ENCODE peak calls at places on chromosome 18, in five cellular contexts. K is SK-N-SH, Z is K562, M is HCT116, R is GM12878. B is an unnamed sample.

GRCh38 chr18:76395609-76396008 is 99.4 kb downstream of the ZNF516 start:
- DNase-seq in K (no peak), Z (no peak), M (no peak), R (no peak), B (no peak)

GRCh38 chr18:73283032-73283431 is 415.2 kb upstream of the NETO1 start:
- DNase-seq in K (no peak), Z (no peak), M (no peak), R (no peak), B (no peak)

GRCh38 chr18:10419420-10420103 is 34.9 kb upstream of the APCDD1 start:
- DNase-seq in K (no peak), Z (no peak), M (no peak), R (no peak), B (no peak)

GRCh38 chr18:79069792-79070151 is 578 bp downstream of the ATP9B start:
- DNase-seq in K (no peak), Z (no peak), M (no peak), R (no peak), B (no peak)

GRCh38 chr18:11963991-11964484 is 17.3 kb upstream of the IMPA2 start:
- DNase-seq in K (no peak), Z (no peak), M (no peak), R (no peak), B (no peak)

GRCh38 chr18:49471532-49471931 is 11.1 kb upstream of the DYM start:
- DNase-seq in K (no peak), Z (no peak), M (no peak), R (no peak), B (no peak)

GRCh38 chr18:58361212-58361611 is 267.7 kb downstream of the ALPK2 start:
- DNase-seq in K (no peak), Z (no peak), M (no peak), R (no peak), B (no peak)

GRCh38 chr18:63979409-63979908 is 9.6 kb downstream of the SERPINB8 start:
- DNase-seq in K (peak; percentile 64), Z (peak; percentile 13), M (peak; percentile 41), R (no peak), B (peak; percentile 13)

GRCh38 chr18:10062292-10062940 is 148.6 kb downstream of the VAPA start:
- DNase-seq in K (peak; percentile 56), Z (no peak), M (no peak), R (no peak), B (no peak)

GRCh38 chr18:49572935-49573334 is 11.1 kb downstream of the LIPG start:
- DNase-seq in K (no peak), Z (no peak), M (no peak), R (no peak), B (no peak)

GRCh38 chr18:3234457-3234856 is 13.1 kb upstream of the MYL12A start:
- DNase-seq in K (no peak), Z (no peak), M (no peak), R (no peak), B (no peak)

GRCh38 chr18:44594779-44595467 is 85.8 kb upstream of the SETBP1 start:
- DNase-seq in K (no peak), Z (no peak), M (no peak), R (no peak), B (peak; percentile 44)
- TF ChIP-seq JUND in K (peak; percentile 62), Z (no peak), M (no peak), R (no peak), B (no peak)

GRCh38 chr18:41577529-41577928 is 377.5 kb upstream of the PIK3C3 start:
- DNase-seq in K (no peak), Z (no peak), M (no peak), R (no peak), B (no peak)

GRCh38 chr18:41576643-41577042 is 378.4 kb upstream of the PIK3C3 start:
- DNase-seq in K (no peak), Z (no peak), M (no peak), R (no peak), B (no peak)

DNA sequence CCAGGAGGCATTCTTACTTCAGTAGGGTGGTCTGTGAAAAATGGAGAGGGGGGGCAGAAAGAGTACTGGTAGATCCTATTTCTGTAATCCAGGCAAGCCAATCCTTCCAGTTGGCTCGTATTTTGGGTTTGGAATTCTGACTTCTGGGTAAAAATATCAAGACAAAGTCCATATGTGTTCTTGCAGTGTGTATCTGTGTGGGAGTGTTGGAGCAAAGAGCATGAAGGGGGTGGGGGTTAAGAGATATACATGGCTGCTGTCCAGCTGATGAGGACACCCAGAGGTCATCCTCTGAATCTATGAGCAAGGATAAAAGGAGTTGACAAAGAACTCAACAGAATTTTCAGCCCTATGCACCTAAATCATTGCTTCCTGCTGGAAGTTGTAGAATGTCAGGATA is 375.8 kb upstream of the PIK3C3 start:
- DNase-seq in K (no peak), Z (no peak), M (no peak), R (no peak), B (no peak)
- TF ChIP-seq JUND in K (no peak), Z (no peak), M (no peak), R (no peak), B (no peak)

GRCh38 chr18:61572871-61573270 is 239.6 kb downstream of the CDH20 start:
- DNase-seq in K (no peak), Z (no peak), M (no peak), R (no peak), B (no peak)

GRCh38 chr18:61570070-61570469 is 236.8 kb downstream of the CDH20 start:
- DNase-seq in K (no peak), Z (no peak), M (no peak), R (no peak), B (no peak)

GRCh38 chr18:61574665-61575064 is 241.4 kb downstream of the CDH20 start:
- DNase-seq in K (no peak), Z (no peak), M (no peak), R (no peak), B (no peak)

GRCh38 chr18:61569176-61569892 is 236.1 kb downstream of the CDH20 start:
- DNase-seq in K (no peak), Z (no peak), M (no peak), R (no peak), B (no peak)
- TF ChIP-seq JUND in K (peak; percentile 86), Z (no peak), M (no peak), R (no peak), B (no peak)

GRCh38 chr18:23690505-23691068 is 1.3 kb downstream of the LAMA3 start:
- DNase-seq in K (peak; percentile 41), Z (no peak), M (no peak), R (no peak), B (no peak)
- TF ChIP-seq JUND in K (no peak), Z (no peak), M (no peak), R (no peak), B (no peak)

DNA sequence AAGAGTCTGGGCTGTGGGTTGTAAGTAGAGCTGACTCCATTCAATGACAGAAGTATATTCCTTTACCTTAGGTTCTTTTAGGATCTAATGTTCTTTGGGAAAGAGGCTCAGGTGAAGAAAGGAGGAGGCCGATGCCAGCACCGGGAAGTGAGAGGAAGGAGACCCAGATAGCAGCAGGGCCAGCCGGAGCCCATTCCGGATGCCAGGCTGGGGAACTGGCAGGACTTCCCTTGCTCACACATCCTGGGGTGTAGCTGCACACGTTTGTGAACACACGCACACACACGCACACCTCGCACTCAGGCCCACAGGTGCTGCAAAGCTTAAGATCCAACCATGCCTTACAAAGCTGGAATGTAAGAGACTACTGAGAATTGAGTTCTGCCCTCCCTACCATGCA is 95.8 kb upstream of the SMAD2 start:
- DNase-seq in K (no peak), Z (no peak), M (no peak), R (no peak), B (no peak)
- TF ChIP-seq JUND in K (no peak), Z (no peak), M (no peak), R (no peak), B (no peak)

GRCh38 chr18:30248061-30248460 is 794.5 kb downstream of the DSC3 start:
- DNase-seq in K (no peak), Z (no peak), M (no peak), R (no peak), B (no peak)
- TF ChIP-seq JUND in K (no peak), Z (no peak), M (no peak), R (no peak), B (no peak)